ENCODE peak calls at places on chromosome 21, in nine cellular contexts. One of them, this sample, is unnamed.

GRCh38 chr21:15521644-15522001 is 208.2 kb upstream of the USP25 start:
- DNase-seq in RCC 7860: no peak
- DNase-seq in activated CD4-positive, alpha-beta T cell treated with anti-CD3 and anti-CD28 coated beads for 1 hour: no peak
- DNase-seq in AG20443: no peak
- DNase-seq in dermis microvascular lymphatic vessel endothelial cell: no peak
- DNase-seq in esophagus squamous epithelium: no peak
- DNase-seq in HEK293T: no peak
- DNase-seq in Kasumi-1: no peak
- DNase-seq in RPMI8226: no peak
- DNase-seq in this sample: no peak

GRCh38 chr21:41611966-41612606 is 104.1 kb upstream of the TMPRSS2 start:
- DNase-seq in RCC 7860: peak; percentile 47
- DNase-seq in HEK293T: no peak
- DNase-seq in RPMI8226: peak; percentile 90
- DNase-seq in Kasumi-1: no peak
- DNase-seq in dermis microvascular lymphatic vessel endothelial cell: no peak
- DNase-seq in AG20443: no peak
- DNase-seq in esophagus squamous epithelium: no peak
- DNase-seq in activated CD4-positive, alpha-beta T cell treated with anti-CD3 and anti-CD28 coated beads for 1 hour: no peak
- DNase-seq in this sample: peak; percentile 56

GRCh38 chr21:30446969-30447368 is 6.9 kb downstream of the KRTAP15-1 start:
- DNase-seq in RPMI8226: no peak
- DNase-seq in dermis microvascular lymphatic vessel endothelial cell: no peak
- DNase-seq in HEK293T: no peak
- DNase-seq in AG20443: no peak
- DNase-seq in activated CD4-positive, alpha-beta T cell treated with anti-CD3 and anti-CD28 coated beads for 1 hour: no peak
- DNase-seq in Kasumi-1: peak; percentile 58
- DNase-seq in esophagus squamous epithelium: no peak
- DNase-seq in RCC 7860: no peak
- DNase-seq in this sample: no peak

GRCh38 chr21:44089001-44089911 is 17.9 kb upstream of the PWP2 start:
- DNase-seq in RCC 7860: no peak
- DNase-seq in AG20443: no peak
- DNase-seq in dermis microvascular lymphatic vessel endothelial cell: no peak
- DNase-seq in esophagus squamous epithelium: no peak
- DNase-seq in RPMI8226: no peak
- DNase-seq in activated CD4-positive, alpha-beta T cell treated with anti-CD3 and anti-CD28 coated beads for 1 hour: no peak
- DNase-seq in Kasumi-1: peak; percentile 67
- DNase-seq in HEK293T: no peak
- DNase-seq in this sample: no peak

GRCh38 chr21:36769051-36769867 is 70.3 kb downstream of the SIM2 start:
- DNase-seq in RPMI8226: no peak
- DNase-seq in RCC 7860: no peak
- DNase-seq in activated CD4-positive, alpha-beta T cell treated with anti-CD3 and anti-CD28 coated beads for 1 hour: no peak
- DNase-seq in esophagus squamous epithelium: no peak
- DNase-seq in AG20443: no peak
- DNase-seq in HEK293T: no peak
- DNase-seq in Kasumi-1: no peak
- DNase-seq in dermis microvascular lymphatic vessel endothelial cell: no peak
- DNase-seq in this sample: no peak

GRCh38 chr21:35562876-35563275 is 497.4 kb downstream of the SETD4 start:
- DNase-seq in Kasumi-1: no peak
- DNase-seq in esophagus squamous epithelium: no peak
- DNase-seq in RCC 7860: no peak
- DNase-seq in dermis microvascular lymphatic vessel endothelial cell: no peak
- DNase-seq in activated CD4-positive, alpha-beta T cell treated with anti-CD3 and anti-CD28 coated beads for 1 hour: no peak
- DNase-seq in AG20443: no peak
- DNase-seq in RPMI8226: no peak
- DNase-seq in HEK293T: no peak
- DNase-seq in this sample: no peak

GRCh38 chr21:41623945-41624344 is 116.0 kb upstream of the TMPRSS2 start:
- DNase-seq in esophagus squamous epithelium: no peak
- DNase-seq in dermis microvascular lymphatic vessel endothelial cell: no peak
- DNase-seq in activated CD4-positive, alpha-beta T cell treated with anti-CD3 and anti-CD28 coated beads for 1 hour: no peak
- DNase-seq in AG20443: no peak
- DNase-seq in Kasumi-1: no peak
- DNase-seq in RPMI8226: no peak
- DNase-seq in RCC 7860: no peak
- DNase-seq in HEK293T: no peak
- DNase-seq in this sample: no peak

GRCh38 chr21:43921602-43921978 is 56.6 kb downstream of the AGPAT3 start:
- DNase-seq in AG20443: no peak
- DNase-seq in RCC 7860: no peak
- DNase-seq in HEK293T: no peak
- DNase-seq in esophagus squamous epithelium: no peak
- DNase-seq in Kasumi-1: no peak
- DNase-seq in dermis microvascular lymphatic vessel endothelial cell: no peak
- DNase-seq in activated CD4-positive, alpha-beta T cell treated with anti-CD3 and anti-CD28 coated beads for 1 hour: peak; percentile 28
- DNase-seq in RPMI8226: no peak
- DNase-seq in this sample: no peak

GRCh38 chr21:15908187-15908586 is 178.4 kb downstream of the USP25 start:
- DNase-seq in RPMI8226: no peak
- DNase-seq in RCC 7860: no peak
- DNase-seq in activated CD4-positive, alpha-beta T cell treated with anti-CD3 and anti-CD28 coated beads for 1 hour: no peak
- DNase-seq in Kasumi-1: no peak
- DNase-seq in esophagus squamous epithelium: no peak
- DNase-seq in dermis microvascular lymphatic vessel endothelial cell: no peak
- DNase-seq in AG20443: no peak
- DNase-seq in HEK293T: no peak
- DNase-seq in this sample: no peak

GRCh38 chr21:43598416-43599120 is 60.7 kb downstream of the HSF2BP start:
- DNase-seq in Kasumi-1: no peak
- DNase-seq in dermis microvascular lymphatic vessel endothelial cell: no peak
- DNase-seq in HEK293T: no peak
- DNase-seq in activated CD4-positive, alpha-beta T cell treated with anti-CD3 and anti-CD28 coated beads for 1 hour: no peak
- DNase-seq in RCC 7860: peak; percentile 52
- DNase-seq in AG20443: no peak
- DNase-seq in RPMI8226: no peak
- DNase-seq in esophagus squamous epithelium: no peak
- DNase-seq in this sample: no peak

GRCh38 chr21:25370311-25370744 is 237.0 kb downstream of the MRPL39 start:
- DNase-seq in activated CD4-positive, alpha-beta T cell treated with anti-CD3 and anti-CD28 coated beads for 1 hour: no peak
- DNase-seq in RCC 7860: peak; percentile 95
- DNase-seq in AG20443: peak; percentile 88
- DNase-seq in dermis microvascular lymphatic vessel endothelial cell: no peak
- DNase-seq in RPMI8226: no peak
- DNase-seq in HEK293T: no peak
- DNase-seq in Kasumi-1: no peak
- DNase-seq in esophagus squamous epithelium: no peak
- DNase-seq in this sample: no peak